ENCODE peak calls at places on chromosome 2, in four cellular contexts. L, A, F and N are unnamed samples. For H3K9me1, the result is how much of the 10 kb centered on the place peaks cover.

GRCh38 chr2:4914551-4914950 is 777.6 kb upstream of the SOX11 start:
- DNase-seq in L (no peak), A (no peak), F (no peak), N (no peak)

GRCh38 chr2:174334278-174334715 is 457 bp upstream of the SP9 start:
- DNase-seq in L (no peak), A (no peak), F (no peak), N (no peak)

GRCh38 chr2:179842498-179843153 is 18.8 kb downstream of the ZNF385B start:
- DNase-seq in L (peak), A (no peak), F (peak), N (no peak)

GRCh38 chr2:53334610-53335009 is 433.0 kb upstream of the CHAC2 start:
- DNase-seq in L (no peak), A (no peak), F (no peak), N (no peak)

GRCh38 chr2:104856086-104856972 is 2.4 kb downstream of the POU3F3 start:
- DNase-seq in L (no peak), A (no peak), F (no peak), N (no peak)

GRCh38 chr2:28063492-28063962 is 173.0 kb downstream of the BABAM2 start:
- DNase-seq in L (no peak), A (no peak), F (no peak), N (no peak)

GRCh38 chr2:190534310-190535118 is at the start of gene NEMP2:
- DNase-seq in L (peak), A (no peak), F (peak), N (peak)

GRCh38 chr2:239178484-239178883 is 222.3 kb downstream of the HDAC4 start:
- DNase-seq in L (no peak), A (no peak), F (no peak), N (no peak)

GRCh38 chr2:180202591-180202990 is 195.5 kb upstream of the CWC22 start:
- DNase-seq in L (no peak), A (no peak), F (no peak), N (no peak)

GRCh38 chr2:25597881-25598280 is 75.5 kb downstream of the DTNB start:
- DNase-seq in L (no peak), A (no peak), F (no peak), N (no peak)

GRCh38 chr2:108575132-108575966 is 41.1 kb downstream of the LIMS1 start:
- DNase-seq in L (no peak), A (no peak), F (no peak), N (peak)

GRCh38 chr2:183035298-183035953 is 2.8 kb downstream of the NCKAP1 start:
- DNase-seq in L (no peak), A (peak), F (no peak), N (peak)

GRCh38 chr2:99448556-99448955 is 41.3 kb downstream of the REV1 start:
- DNase-seq in L (no peak), A (peak), F (peak), N (peak)

GRCh38 chr2:88281302-88282217 is 111.4 kb downstream of the THNSL2 start:
- DNase-seq in L (no peak), A (no peak), F (no peak), N (no peak)

GRCh38 chr2:26687328-26687727 is 5.2 kb upstream of the KCNK3 start:
- DNase-seq in L (no peak), A (no peak), F (no peak), N (no peak)

GRCh38 chr2:133171396-133172004 is 396.8 kb downstream of the NCKAP5 start:
- DNase-seq in L (no peak), A (no peak), F (peak), N (peak)

GRCh38 chr2:160835166-160835565 is 325.1 kb upstream of the TANK start:
- DNase-seq in L (no peak), A (no peak), F (no peak), N (no peak)

GRCh38 chr2:45812039-45812500 is 160.6 kb downstream of the PRKCE start:
- DNase-seq in L (no peak), A (no peak), F (peak), N (peak)

GRCh38 chr2:231263118-231263831 is 64.8 kb downstream of the ARMC9 start:
- DNase-seq in L (no peak), A (no peak), F (no peak), N (peak)

GRCh38 chr2:238879621-238880377 is 31.9 kb downstream of the TWIST2 start:
- DNase-seq in L (no peak), A (no peak), F (no peak), N (no peak)

GRCh38 chr2:96529376-96530143 is 7.0 kb upstream of the ARID5A start:
- DNase-seq in L (no peak), A (no peak), F (no peak), N (no peak)

GRCh38 chr2:9883897-9884296 is 40.6 kb downstream of the TAF1B start:
- DNase-seq in L (no peak), A (no peak), F (no peak), N (no peak)

GRCh38 chr2:102141915-102142828 is at the start of gene IL1R1:
- DNase-seq in L (peak), A (no peak), F (peak), N (peak)

GRCh38 chr2:96527990-96528679 is 8.4 kb upstream of the ARID5A start:
- DNase-seq in L (no peak), A (no peak), F (peak), N (peak)

GRCh38 chr2:56179931-56180330 is 3.9 kb upstream of the CCDC85A start:
- DNase-seq in L (no peak), A (no peak), F (no peak), N (no peak)

GRCh38 chr2:56175779-56176178 is 8.0 kb upstream of the CCDC85A start:
- DNase-seq in L (no peak), A (no peak), F (no peak), N (no peak)

GRCh38 chr2:56182420-56182819 is 1.4 kb upstream of the CCDC85A start:
- DNase-seq in L (no peak), A (no peak), F (no peak), N (no peak)

DNA sequence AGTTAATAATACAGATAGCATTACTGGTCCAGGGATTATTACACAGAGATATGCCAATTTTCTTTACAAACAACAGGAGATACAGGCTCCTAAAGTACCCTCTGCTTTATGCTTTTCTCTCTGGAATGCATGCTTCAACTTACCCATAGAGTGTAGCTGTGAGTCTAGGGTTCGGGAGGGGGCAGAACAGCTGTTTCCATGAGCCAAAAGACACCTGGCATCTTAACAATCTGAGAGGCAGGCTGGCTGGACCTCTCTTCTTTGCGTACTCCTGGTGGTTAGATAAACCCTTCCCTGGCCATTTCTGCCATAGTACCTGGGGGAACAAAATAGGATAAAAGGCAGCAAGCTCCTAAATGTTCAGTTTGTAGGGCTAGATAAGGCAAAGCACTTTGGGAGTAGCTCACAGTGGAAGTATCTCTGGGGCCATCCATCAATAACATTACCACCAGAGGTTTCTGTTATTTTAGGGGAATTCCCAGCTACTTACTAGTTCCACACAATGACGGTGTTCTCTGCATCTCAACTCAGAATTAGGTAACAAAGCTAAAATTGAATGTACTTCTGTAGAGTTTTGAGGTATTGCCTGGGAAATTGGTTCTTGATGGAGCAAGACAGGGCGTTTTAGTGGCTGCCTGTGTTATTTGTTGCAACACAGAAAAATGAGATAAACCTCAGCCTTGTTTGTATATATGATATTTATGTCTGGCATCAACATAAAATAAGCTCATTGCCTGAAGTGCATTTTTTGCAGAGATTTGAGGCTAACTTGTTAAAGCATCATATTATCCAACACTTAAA is 6.2 kb upstream of the CCDC85A start:
- DNase-seq in L (no peak), A (no peak), F (no peak), N (no peak)
- H3K9me1 ChIP-seq in L (under half), A (under half), F (under half), N (under half)

GRCh38 chr2:185990861-185991525 is 252.4 kb downstream of the FSIP2 start:
- DNase-seq in L (no peak), A (no peak), F (no peak), N (peak)
- H3K9me1 ChIP-seq in L (under half), A (under half), F (under half), N (under half)

GRCh38 chr2:217798743-217799552 is 203.8 kb downstream of the TNS1 start:
- DNase-seq in L (no peak), A (no peak), F (no peak), N (no peak)

GRCh38 chr2:217797170-217797569 is 205.6 kb downstream of the TNS1 start:
- DNase-seq in L (no peak), A (no peak), F (no peak), N (no peak)

GRCh38 chr2:217798191-217798590 is 204.6 kb downstream of the TNS1 start:
- DNase-seq in L (no peak), A (no peak), F (no peak), N (no peak)

GRCh38 chr2:217795706-217796465 is 206.9 kb downstream of the TNS1 start:
- DNase-seq in L (no peak), A (no peak), F (no peak), N (no peak)

DNA sequence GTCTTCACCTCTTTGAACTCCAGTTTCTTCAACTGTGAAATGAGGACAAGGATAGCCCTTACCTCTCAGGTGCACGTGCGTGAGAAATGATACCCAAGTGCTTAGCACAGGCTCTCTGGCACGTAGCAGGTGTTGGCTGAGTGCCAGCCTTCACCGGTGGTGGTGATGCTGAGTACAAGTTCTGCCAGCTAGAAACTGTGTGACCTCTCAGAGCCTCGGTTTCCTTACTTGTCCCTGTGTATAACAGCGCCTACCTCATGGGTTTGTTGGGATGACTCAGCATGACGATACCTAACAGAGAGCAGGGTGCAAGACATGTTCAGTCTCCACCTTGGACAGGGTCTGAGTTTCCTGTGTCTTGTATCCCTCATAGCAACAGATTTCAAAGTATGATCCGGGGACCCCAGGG is 205.1 kb downstream of the TNS1 start:
- DNase-seq in L (peak), A (peak), F (no peak), N (peak)
- H3K9me1 ChIP-seq in L (under half), A (under half), F (under half), N (under half)

DNA sequence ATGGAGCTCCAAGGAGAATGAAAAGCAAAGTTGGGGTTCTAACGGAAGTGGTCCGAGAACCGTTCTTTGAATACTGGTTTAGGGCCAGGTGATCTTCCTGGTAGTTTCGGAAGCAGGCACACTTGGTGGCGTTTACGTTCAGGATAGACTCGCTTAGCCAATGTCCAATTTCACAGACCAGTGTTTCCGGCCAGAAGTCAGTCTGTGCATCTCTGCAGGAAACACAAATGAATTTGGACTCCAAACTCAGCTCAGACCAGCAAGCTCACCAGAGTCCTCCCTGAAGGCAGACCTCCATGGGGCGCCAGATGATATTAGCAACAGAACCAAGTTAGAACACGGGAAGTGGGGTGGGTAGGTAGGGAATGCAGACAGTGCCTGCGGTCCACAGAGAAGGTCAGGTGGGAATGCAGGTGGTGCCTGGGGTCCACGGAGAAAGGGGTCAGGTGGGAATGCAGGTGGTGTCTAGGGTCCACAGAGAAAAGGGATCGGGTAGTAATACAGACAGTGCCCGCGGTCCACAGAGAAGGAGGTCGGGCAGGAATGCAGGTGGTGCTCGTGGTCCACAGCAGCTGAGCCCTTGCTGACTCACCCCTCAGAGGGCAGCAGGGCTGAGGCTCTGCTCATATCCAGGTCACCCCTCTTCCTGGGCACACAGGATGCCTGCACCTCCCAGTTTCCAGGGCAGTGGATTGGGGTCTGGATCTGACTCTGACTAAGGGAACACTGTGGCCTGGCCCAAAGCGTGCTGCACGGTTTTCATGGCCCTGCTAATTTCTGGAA is 169.0 kb downstream of the MYT1L start:
- DNase-seq in L (no peak), A (no peak), F (no peak), N (no peak)
- H3K9me1 ChIP-seq in L (under half), A (under half), F (under half), N (under half)

GRCh38 chr2:236569593-236569973 is at the start of gene ACKR3:
- DNase-seq in L (peak), A (peak), F (peak), N (peak)
- H3K9me1 ChIP-seq in L (under half), A (under half), F (under half), N (under half)

DNA sequence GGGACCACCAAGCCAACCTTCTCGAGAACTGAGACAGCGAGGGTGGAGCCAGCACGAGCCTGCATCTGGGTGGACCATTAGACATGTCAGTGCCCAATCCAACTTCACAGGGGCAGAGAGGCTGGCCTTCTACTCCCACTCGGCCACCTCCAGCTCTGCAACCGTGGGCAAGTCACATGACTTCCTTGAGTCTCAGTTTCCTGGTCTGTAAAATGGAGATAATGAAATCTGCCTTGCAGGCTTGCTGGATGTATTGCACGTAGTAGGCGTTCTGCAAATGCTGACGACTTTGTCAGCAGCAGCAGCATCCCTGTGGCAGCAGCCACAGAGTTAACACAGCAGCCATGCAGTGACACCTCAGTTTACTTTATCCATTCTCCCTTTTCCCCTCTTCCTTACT is 208.9 kb downstream of the GLI2 start:
- DNase-seq in L (no peak), A (no peak), F (no peak), N (no peak)
- H3K9me1 ChIP-seq in L (under half), A (under half), F (under half), N (half or more)